ENCODE peak calls at places on chromosomes 13 and 19, in ten cellular contexts. V is SJSA1, R is aorta, P is right atrium auricular region, Y is PC-9, D is astrocyte, C is IMR-90, B is ovary, Z is right cardiac atrium, E is left lung. Q is an unnamed sample.

GRCh38 chr13:57933606-57934005 is 302.1 kb downstream of the PCDH17 start:
- DNase-seq in V (no peak), R (no peak), P (no peak), Y (no peak), D (peak; percentile 31), C (no peak), B (no peak), Z (no peak), E (no peak), Q (no peak)

GRCh38 chr13:98890186-98890585 is 87.7 kb downstream of the DOCK9 start:
- DNase-seq in V (no peak), R (no peak), P (no peak), Y (peak; percentile 52), D (peak; percentile 96), C (peak; percentile 74), B (no peak), Z (no peak), E (no peak), Q (no peak)

GRCh38 chr13:75660694-75661093 is 24.6 kb downstream of the LMO7 start:
- DNase-seq in V (no peak), R (no peak), P (no peak), Y (no peak), D (no peak), C (no peak), B (no peak), Z (no peak), E (no peak), Q (no peak)

GRCh38 chr13:106888148-106888547 is 320.2 kb upstream of the ARGLU1 start:
- DNase-seq in V (no peak), R (no peak), P (no peak), Y (no peak), D (no peak), C (no peak), B (no peak), Z (no peak), E (no peak), Q (no peak)

GRCh38 chr13:41004875-41005693 is 14.0 kb downstream of the ELF1 start:
- DNase-seq in V (no peak), R (no peak), P (no peak), Y (no peak), D (no peak), C (no peak), B (no peak), Z (no peak), E (no peak), Q (no peak)

GRCh38 chr13:79869326-79869725 is 388.4 kb downstream of the NDFIP2 start:
- DNase-seq in V (peak; percentile 76), R (no peak), P (no peak), Y (peak; percentile 85), D (peak; percentile 21), C (peak; percentile 37), B (no peak), Z (no peak), E (no peak), Q (no peak)

GRCh38 chr19:18495204-18495911 is 26.5 kb downstream of the ELL start:
- DNase-seq in V (no peak), R (no peak), P (no peak), Y (no peak), D (no peak), C (no peak), B (no peak), Z (peak; percentile 47), E (no peak), Q (no peak)

GRCh38 chr19:47226426-47227346 is 4.3 kb downstream of the BBC3 start:
- DNase-seq in V (peak; percentile 78), R (peak; percentile 90), P (peak; percentile 92), Y (peak; percentile 70), D (peak; percentile 47), C (peak; percentile 67), B (peak; percentile 69), Z (peak; percentile 93), E (peak; percentile 94), Q (peak; percentile 92)

GRCh38 chr13:20903164-20903475 is 574 bp upstream of the XPO4 start:
- DNase-seq in V (no peak), R (no peak), P (no peak), Y (no peak), D (no peak), C (no peak), B (no peak), Z (no peak), E (no peak), Q (no peak)

GRCh38 chr19:28468701-28469459 is 744.1 kb downstream of the UQCRFS1 start:
- DNase-seq in V (peak; percentile 50), R (no peak), P (no peak), Y (no peak), D (peak; percentile 69), C (no peak), B (no peak), Z (peak; percentile 57), E (peak; percentile 40), Q (no peak)

GRCh38 chr19:35978832-35979365 is 16.1 kb upstream of the SDHAF1 start:
- DNase-seq in V (no peak), R (no peak), P (no peak), Y (no peak), D (no peak), C (no peak), B (no peak), Z (no peak), E (no peak), Q (no peak)

GRCh38 chr19:51338563-51339312 is 3.2 kb downstream of the VSIG10L start:
- DNase-seq in V (peak; percentile 90), R (peak; percentile 96), P (peak; percentile 88), Y (peak; percentile 65), D (peak; percentile 47), C (peak; percentile 61), B (peak; percentile 89), Z (peak; percentile 93), E (peak; percentile 83), Q (peak; percentile 93)

GRCh38 chr19:8519388-8519787 is 5.4 kb upstream of the ZNF414 start:
- DNase-seq in V (no peak), R (no peak), P (no peak), Y (no peak), D (no peak), C (no peak), B (no peak), Z (no peak), E (no peak), Q (no peak)

GRCh38 chr19:8515317-8515716 is 1.4 kb upstream of the ZNF414 start:
- DNase-seq in V (no peak), R (no peak), P (no peak), Y (no peak), D (no peak), C (no peak), B (no peak), Z (peak; percentile 65), E (no peak), Q (peak; percentile 80)

GRCh38 chr19:8513687-8514504 is at the start of gene ZNF414:
- DNase-seq in V (peak; percentile 99), R (peak; percentile 99), P (peak; percentile 98), Y (peak; percentile 93), D (peak; percentile 88), C (peak; percentile 95), B (peak; percentile 98), Z (peak; percentile 99), E (peak; percentile 95), Q (peak; percentile 98)

GRCh38 chr19:8517551-8518442 is 3.8 kb upstream of the ZNF414 start:
- DNase-seq in V (no peak), R (no peak), P (no peak), Y (no peak), D (no peak), C (no peak), B (no peak), Z (no peak), E (no peak), Q (no peak)

GRCh38 chr19:8518536-8518935 is 4.6 kb upstream of the ZNF414 start:
- DNase-seq in V (no peak), R (no peak), P (no peak), Y (no peak), D (no peak), C (no peak), B (no peak), Z (no peak), E (no peak), Q (no peak)
- H3K27ac ChIP-seq in V (no peak overlapping the region), R (no peak overlapping the region), P (no peak overlapping the region), Y (no peak overlapping the region), D (no peak overlapping the region), C (no peak overlapping the region), B (no peak overlapping the region), Z (no peak overlapping the region), E (peak overlapping the region; percentile 78), Q (peak overlapping the region; percentile 53)

GRCh38 chr19:53432088-53432661 is 391 bp downstream of the ZNF761 start:
- DNase-seq in V (no peak), R (peak; percentile 77), P (peak; percentile 60), Y (no peak), D (no peak), C (peak; percentile 13), B (peak; percentile 47), Z (peak; percentile 70), E (peak; percentile 40), Q (peak; percentile 75)

DNA sequence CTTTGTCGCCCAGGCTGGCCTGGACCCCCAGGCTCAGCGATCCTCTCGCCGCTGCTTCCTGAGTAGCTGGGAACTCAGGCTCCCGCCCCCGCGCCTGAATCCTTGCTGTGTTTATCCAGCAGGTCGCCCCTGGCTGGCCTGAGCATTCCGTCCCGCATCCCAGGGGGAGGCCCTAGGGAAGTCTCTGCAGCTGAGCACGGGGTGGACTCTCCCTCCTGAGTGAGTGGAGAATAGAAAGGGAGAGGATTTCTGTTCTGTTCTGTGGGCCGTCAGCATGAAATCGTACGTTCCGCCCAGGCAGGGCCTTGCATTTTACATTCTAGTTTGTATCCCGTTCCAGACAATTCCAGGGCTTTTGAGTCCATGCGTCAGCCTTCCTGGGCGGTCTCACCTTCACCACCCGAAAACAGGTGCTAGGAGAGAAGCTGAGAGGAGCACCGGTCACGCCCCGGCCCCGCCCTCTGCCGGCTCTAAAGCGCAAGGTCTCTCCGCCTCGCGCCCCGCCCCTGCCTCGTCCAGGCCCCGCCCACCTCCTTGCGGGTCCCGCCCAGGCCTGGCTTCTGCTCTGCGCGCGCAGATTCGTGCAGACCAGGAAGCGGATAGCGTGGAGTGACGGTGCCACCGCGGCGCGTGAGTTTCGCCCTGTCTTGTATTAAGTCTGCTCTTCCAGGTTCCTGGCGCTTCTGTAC is at the start of gene ZNF761:
- DNase-seq in V (peak; percentile 76), R (peak; percentile 99), P (peak; percentile 95), Y (peak; percentile 90), D (peak; percentile 65), C (peak; percentile 86), B (peak; percentile 98), Z (peak; percentile 98), E (peak; percentile 97), Q (peak; percentile 99)
- H3K27me3 ChIP-seq in V (no peaks in the 10 kb centered on the region), R (no peaks in the 10 kb centered on the region), P (no peaks in the 10 kb centered on the region), Y (no peaks in the 10 kb centered on the region), D (no peaks in the 10 kb centered on the region), C (no peaks in the 10 kb centered on the region), B (no peaks in the 10 kb centered on the region), Z (no peaks in the 10 kb centered on the region), E (no peaks in the 10 kb centered on the region), Q (no peaks in the 10 kb centered on the region)

GRCh38 chr19:33878912-33879810 is 82.5 kb downstream of the KCTD15 start:
- DNase-seq in V (no peak), R (peak; percentile 54), P (no peak), Y (no peak), D (no peak), C (no peak), B (no peak), Z (no peak), E (no peak), Q (no peak)
- H3K27ac ChIP-seq in V (no peak overlapping the region), R (no peak overlapping the region), P (no peak overlapping the region), Y (no peak overlapping the region), D (no peak overlapping the region), C (no peak overlapping the region), B (peak overlapping the region; percentile 68), Z (no peak overlapping the region), E (peak overlapping the region; percentile 55), Q (peak overlapping the region; percentile 58)

GRCh38 chr19:1291761-1292418 is 6.2 kb downstream of the EFNA2 start:
- DNase-seq in V (no peak), R (no peak), P (no peak), Y (no peak), D (no peak), C (no peak), B (no peak), Z (no peak), E (no peak), Q (no peak)
- H3K27me3 ChIP-seq in V (peaks cover 64% of the 10 kb centered on the region), R (no peaks in the 10 kb centered on the region), P (peaks cover 10% of the 10 kb centered on the region), Y (peaks cover 29% of the 10 kb centered on the region), D (peaks cover 5% of the 10 kb centered on the region), C (peaks cover 32% of the 10 kb centered on the region), B (peaks cover 7% of the 10 kb centered on the region), Z (no peaks in the 10 kb centered on the region), E (peaks cover 100% of the 10 kb centered on the region), Q (peaks cover 82% of the 10 kb centered on the region)

Q was measured in upper lobe of right lung.